ENCODE peak calls at places on chromosome 1, in nine cellular contexts. V is AG09309; N is HFF-Myc; Z is IMR-90; S is heart left ventricle; X is activated CD8-positive, alpha-beta T cell treated with anti-CD3 and anti-CD28 coated beads for 36 hours; L is nephron progenitor cell; G is colonic mucosa; B is mesothelial cell of epicardium. Y is an unnamed sample.

GRCh38 chr1:109803901-109804331 is 40.2 kb upstream of the EPS8L3 start:
- DNase-seq in V (no peak), N (no peak), Z (no peak), S (no peak), X (no peak), L (no peak), G (peak; percentile 16), B (no peak), Y (peak; percentile 14)

GRCh38 chr1:227940791-227941241 is 6.9 kb downstream of the WNT9A start:
- DNase-seq in V (no peak), N (no peak), Z (no peak), S (no peak), X (no peak), L (no peak), G (peak; percentile 10), B (peak; percentile 19), Y (peak; percentile 18)

GRCh38 chr1:210800301-210800700 is 333.6 kb downstream of the KCNH1 start:
- DNase-seq in V (no peak), N (no peak), Z (no peak), S (no peak), X (no peak), L (no peak), G (no peak), B (no peak), Y (no peak)

GRCh38 chr1:99648107-99648506 is 2.2 kb downstream of the PALMD start:
- DNase-seq in V (no peak), N (no peak), Z (no peak), S (peak; percentile 88), X (no peak), L (no peak), G (no peak), B (no peak), Y (no peak)

GRCh38 chr1:202958544-202959275 is 598 bp upstream of the ADIPOR1 start:
- DNase-seq in V (no peak), N (no peak), Z (no peak), S (no peak), X (peak; percentile 39), L (no peak), G (peak; percentile 30), B (no peak), Y (no peak)

GRCh38 chr1:228150021-228150457 is 309 bp downstream of the GJC2 start:
- DNase-seq in V (no peak), N (no peak), Z (no peak), S (no peak), X (no peak), L (no peak), G (peak; percentile 17), B (no peak), Y (peak; percentile 16)

GRCh38 chr1:18859560-18859959 is at the start of gene TAS1R2:
- DNase-seq in V (no peak), N (no peak), Z (no peak), S (no peak), X (no peak), L (no peak), G (no peak), B (no peak), Y (no peak)

GRCh38 chr1:232149302-232150201 is 480.4 kb downstream of the SIPA1L2 start:
- DNase-seq in V (peak; percentile 47), N (peak; percentile 21), Z (peak; percentile 84), S (no peak), X (no peak), L (no peak), G (no peak), B (no peak), Y (no peak)

GRCh38 chr1:15678578-15678977 is 5.5 kb upstream of the PLEKHM2 start:
- DNase-seq in V (peak; percentile 33), N (peak; percentile 46), Z (peak; percentile 81), S (no peak), X (no peak), L (no peak), G (no peak), B (no peak), Y (no peak)

GRCh38 chr1:177927021-177927596 is 42.7 kb downstream of the SEC16B start:
- DNase-seq in V (peak; percentile 67), N (peak; percentile 67), Z (peak; percentile 97), S (no peak), X (no peak), L (no peak), G (no peak), B (no peak), Y (no peak)

GRCh38 chr1:217135569-217135915 is 412.3 kb upstream of the ESRRG start:
- DNase-seq in V (no peak), N (no peak), Z (peak; percentile 5), S (peak; percentile 42), X (no peak), L (peak; percentile 69), G (no peak), B (peak; percentile 30), Y (no peak)

GRCh38 chr1:64956241-64956640 is 10.1 kb downstream of the JAK1 start:
- DNase-seq in V (no peak), N (no peak), Z (no peak), S (no peak), X (peak; percentile 59), L (no peak), G (no peak), B (no peak), Y (no peak)

GRCh38 chr1:181416268-181416855 is 67.0 kb upstream of the CACNA1E start:
- DNase-seq in V (no peak), N (no peak), Z (no peak), S (no peak), X (no peak), L (no peak), G (no peak), B (no peak), Y (no peak)

GRCh38 chr1:217153361-217153760 is 430.1 kb upstream of the ESRRG start:
- DNase-seq in V (no peak), N (no peak), Z (no peak), S (no peak), X (no peak), L (no peak), G (no peak), B (no peak), Y (no peak)

GRCh38 chr1:22978299-22978698 is 5.6 kb upstream of the LACTBL1 start:
- DNase-seq in V (peak; percentile 3), N (peak; percentile 7), Z (peak; percentile 74), S (no peak), X (no peak), L (no peak), G (no peak), B (no peak), Y (no peak)

GRCh38 chr1:245694476-245695195 is 539.9 kb downstream of the KIF26B start:
- DNase-seq in V (no peak), N (no peak), Z (no peak), S (no peak), X (no peak), L (no peak), G (no peak), B (no peak), Y (no peak)

GRCh38 chr1:101238041-101238515 is 1.3 kb downstream of the S1PR1 start:
- DNase-seq in V (no peak), N (no peak), Z (no peak), S (no peak), X (peak; percentile 86), L (peak; percentile 36), G (no peak), B (no peak), Y (no peak)

GRCh38 chr1:168372307-168372706 is 91.6 kb downstream of the TBX19 start:
- DNase-seq in V (no peak), N (no peak), Z (no peak), S (no peak), X (no peak), L (no peak), G (no peak), B (no peak), Y (no peak)

GRCh38 chr1:154747841-154748766 is 122.0 kb downstream of the KCNN3 start:
- DNase-seq in V (no peak), N (no peak), Z (no peak), S (peak; percentile 62), X (peak; percentile 78), L (no peak), G (no peak), B (no peak), Y (no peak)

GRCh38 chr1:35301674-35302392 is 33.3 kb downstream of the ZMYM4 start:
- DNase-seq in V (no peak), N (no peak), Z (no peak), S (no peak), X (no peak), L (no peak), G (no peak), B (no peak), Y (no peak)

GRCh38 chr1:35300376-35300775 is 31.9 kb downstream of the ZMYM4 start:
- DNase-seq in V (no peak), N (no peak), Z (no peak), S (no peak), X (no peak), L (no peak), G (no peak), B (no peak), Y (no peak)

GRCh38 chr1:35294809-35295208 is 26.3 kb downstream of the ZMYM4 start:
- DNase-seq in V (no peak), N (no peak), Z (no peak), S (no peak), X (no peak), L (no peak), G (no peak), B (no peak), Y (no peak)

DNA sequence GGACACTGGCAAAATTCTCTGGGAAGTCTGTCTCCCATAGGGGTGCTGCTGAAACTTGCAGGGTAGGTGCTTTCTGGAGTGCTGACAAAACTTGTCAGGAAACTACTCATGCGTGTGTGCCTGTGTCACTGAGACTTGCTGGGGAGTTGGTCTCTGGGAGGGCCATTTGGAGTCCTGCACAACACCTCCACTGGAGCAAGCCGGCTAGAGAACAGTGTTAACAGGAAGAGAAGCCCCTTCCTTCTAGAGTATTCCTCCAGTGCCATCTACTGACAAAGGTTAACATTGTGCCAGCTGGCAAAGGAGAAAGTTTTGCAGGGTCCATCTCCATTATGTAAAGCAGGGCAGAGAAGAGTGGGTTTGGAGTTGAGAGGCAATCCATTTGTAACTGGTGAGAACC is 30.0 kb downstream of the ZMYM4 start:
- DNase-seq in V (no peak), N (no peak), Z (peak; percentile 36), S (no peak), X (peak; percentile 28), L (peak; percentile 30), G (peak; percentile 27), B (no peak), Y (no peak)
- TF ChIP-seq CTCF in V (peak; percentile 68), N (peak; percentile 30), Z (peak; percentile 60), S (peak; percentile 45), X (peak; percentile 38), L (no peak), G (peak; percentile 17), B (no peak), Y (no peak)

GRCh38 chr1:9066945-9067807 is 2.3 kb downstream of the SLC2A5 start:
- DNase-seq in V (peak; percentile 72), N (peak; percentile 52), Z (peak; percentile 91), S (peak; percentile 85), X (no peak), L (no peak), G (no peak), B (no peak), Y (peak; percentile 62)
- TF ChIP-seq CTCF in V (peak; percentile 2), N (no peak), Z (peak; percentile 16), S (no peak), X (no peak), L (no peak), G (no peak), B (no peak), Y (no peak)

GRCh38 chr1:29633271-29633615 is 396.9 kb downstream of the PTPRU start:
- DNase-seq in V (no peak), N (no peak), Z (no peak), S (no peak), X (no peak), L (no peak), G (no peak), B (no peak), Y (no peak)
- TF ChIP-seq CTCF in V (no peak), N (no peak), Z (no peak), S (no peak), X (no peak), L (no peak), G (no peak), B (no peak), Y (no peak)

GRCh38 chr1:11648732-11649158 is 5.5 kb downstream of the FBXO2 start:
- DNase-seq in V (no peak), N (no peak), Z (no peak), S (no peak), X (peak; percentile 55), L (peak; percentile 62), G (peak; percentile 54), B (no peak), Y (no peak)
- TF ChIP-seq CTCF in V (no peak), N (no peak), Z (no peak), S (no peak), X (no peak), L (no peak), G (no peak), B (no peak), Y (no peak)